ENCODE peak calls at places on chromosomes 3 and 15, in six cellular contexts. J, F, I, W, R and T are unnamed samples. For H3K9me3, the result is how much of the 10 kb centered on the place peaks cover.

GRCh38 chr3:116388867-116389385 is 56.4 kb downstream of the LSAMP start:
- DNase-seq in J (no peak), F (no peak), I (no peak), W (no peak), R (no peak), T (no peak)

GRCh38 chr3:178950676-178951075 is 120.9 kb downstream of the ZMAT3 start:
- DNase-seq in J (no peak), F (no peak), I (no peak), W (no peak), R (peak), T (no peak)

GRCh38 chr15:76345269-76345879 is 8.8 kb downstream of the ISL2 start:
- DNase-seq in J (no peak), F (no peak), I (no peak), W (no peak), R (no peak), T (no peak)

GRCh38 chr15:60441323-60441722 is 37.6 kb downstream of the ICE2 start:
- DNase-seq in J (no peak), F (no peak), I (no peak), W (no peak), R (no peak), T (no peak)

GRCh38 chr15:71237456-71238188 is 122.4 kb downstream of the THSD4 start:
- DNase-seq in J (no peak), F (no peak), I (no peak), W (no peak), R (peak), T (no peak)

GRCh38 chr15:31435256-31435781 is 108.7 kb downstream of the KLF13 start:
- DNase-seq in J (peak), F (peak), I (peak), W (peak), R (peak), T (peak)

GRCh38 chr3:46399557-46399956 is 7.3 kb downstream of the CCR5AS start:
- DNase-seq in J (no peak), F (no peak), I (no peak), W (no peak), R (peak), T (no peak)

GRCh38 chr3:6679510-6679909 is 181.4 kb upstream of the GRM7 start:
- DNase-seq in J (no peak), F (no peak), I (no peak), W (no peak), R (no peak), T (no peak)

DNA sequence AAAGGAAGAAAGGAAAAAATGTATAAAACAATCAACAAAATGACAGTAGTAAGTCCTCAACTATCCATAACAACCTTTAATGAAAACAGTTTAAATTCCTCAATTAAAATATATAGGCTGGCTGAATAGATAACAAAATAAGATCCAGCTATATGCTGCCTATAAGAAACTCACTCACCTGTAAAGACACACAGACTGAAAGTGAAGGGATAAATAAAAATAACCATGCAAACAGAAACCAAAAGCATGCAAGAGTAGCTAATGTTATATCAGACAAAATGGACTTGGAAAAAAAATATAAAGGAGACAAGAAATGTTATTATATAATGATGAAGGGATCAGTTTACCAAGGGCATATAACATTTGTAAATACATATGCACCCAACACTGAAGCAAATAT is 51.2 kb downstream of the AP4E1 start:
- DNase-seq in J (no peak), F (no peak), I (no peak), W (no peak), R (no peak), T (no peak)
- H3K9me3 ChIP-seq in J (under half), F (under half), I (under half), W (under half), R (under half), T (under half)

GRCh38 chr3:8519774-8520448 is 18.3 kb downstream of the LMCD1 start:
- DNase-seq in J (no peak), F (no peak), I (no peak), W (no peak), R (peak), T (no peak)
- H3K9me3 ChIP-seq in J (under half), F (under half), I (under half), W (under half), R (under half), T (under half)

GRCh38 chr3:31561891-31562290 is 29.2 kb downstream of the STT3B start:
- DNase-seq in J (no peak), F (peak), I (no peak), W (no peak), R (no peak), T (no peak)
- H3K9me3 ChIP-seq in J (under half), F (under half), I (under half), W (under half), R (under half), T (under half)

GRCh38 chr15:79918278-79918677 is 21.5 kb upstream of the MTHFS start:
- DNase-seq in J (no peak), F (peak), I (no peak), W (no peak), R (no peak), T (no peak)
- H3K9me3 ChIP-seq in J (under half), F (under half), I (under half), W (under half), R (under half), T (under half)

GRCh38 chr15:25094066-25094465 is 139.3 kb downstream of the SNRPN start:
- DNase-seq in J (no peak), F (no peak), I (no peak), W (no peak), R (no peak), T (no peak)
- H3K9me3 ChIP-seq in J (under half), F (under half), I (under half), W (half or more), R (under half), T (under half)

GRCh38 chr15:23536659-23537058 is 28.8 kb upstream of the MKRN3 start:
- DNase-seq in J (no peak), F (no peak), I (no peak), W (no peak), R (no peak), T (no peak)
- H3K9me3 ChIP-seq in J (under half), F (under half), I (under half), W (under half), R (under half), T (under half)

GRCh38 chr3:123843668-123844067 is 40.5 kb downstream of the MYLK start:
- DNase-seq in J (no peak), F (peak), I (no peak), W (no peak), R (peak), T (no peak)
- H3K9me3 ChIP-seq in J (under half), F (under half), I (under half), W (under half), R (under half), T (under half)